ENCODE peak calls at places on chromosome 11, in seven cellular contexts. One of them, this sample, is unnamed.

GRCh38 chr11:16610738-16611388 is 127.6 kb upstream of the C11orf58 start:
- DNase-seq in globus pallidus: no peak
- DNase-seq in activated T-cell treated with anti-CD3 and anti-CD28 coated beads for 1 hour: no peak
- DNase-seq in CD4-positive, CD25-positive, alpha-beta regulatory T cell: no peak
- DNase-seq in brain microvascular endothelial cell: no peak
- DNase-seq in CMK: no peak
- DNase-seq in RCC 7860: no peak
- DNase-seq in this sample: no peak

GRCh38 chr11:79081441-79082124 is 359.2 kb downstream of the TENM4 start:
- DNase-seq in globus pallidus: peak
- DNase-seq in activated T-cell treated with anti-CD3 and anti-CD28 coated beads for 1 hour: no peak
- DNase-seq in CD4-positive, CD25-positive, alpha-beta regulatory T cell: no peak
- DNase-seq in brain microvascular endothelial cell: peak
- DNase-seq in CMK: no peak
- DNase-seq in RCC 7860: peak
- DNase-seq in this sample: no peak

GRCh38 chr11:30984442-30984816 is 385.1 kb downstream of the DCDC1 start:
- DNase-seq in globus pallidus: no peak
- DNase-seq in activated T-cell treated with anti-CD3 and anti-CD28 coated beads for 1 hour: no peak
- DNase-seq in CD4-positive, CD25-positive, alpha-beta regulatory T cell: no peak
- DNase-seq in brain microvascular endothelial cell: peak
- DNase-seq in CMK: no peak
- DNase-seq in RCC 7860: no peak
- DNase-seq in this sample: no peak

GRCh38 chr11:95606824-95607223 is 182.8 kb downstream of the FAM76B start:
- DNase-seq in globus pallidus: no peak
- DNase-seq in activated T-cell treated with anti-CD3 and anti-CD28 coated beads for 1 hour: no peak
- DNase-seq in CD4-positive, CD25-positive, alpha-beta regulatory T cell: no peak
- DNase-seq in brain microvascular endothelial cell: no peak
- DNase-seq in CMK: no peak
- DNase-seq in RCC 7860: no peak
- DNase-seq in this sample: no peak

GRCh38 chr11:1234054-1234720 is 11.3 kb downstream of the MUC5B start:
- DNase-seq in globus pallidus: no peak
- DNase-seq in activated T-cell treated with anti-CD3 and anti-CD28 coated beads for 1 hour: no peak
- DNase-seq in CD4-positive, CD25-positive, alpha-beta regulatory T cell: no peak
- DNase-seq in brain microvascular endothelial cell: no peak
- DNase-seq in CMK: no peak
- DNase-seq in RCC 7860: no peak
- DNase-seq in this sample: no peak

GRCh38 chr11:102138677-102139076 is 28.4 kb downstream of the YAP1 start:
- DNase-seq in globus pallidus: no peak
- DNase-seq in activated T-cell treated with anti-CD3 and anti-CD28 coated beads for 1 hour: no peak
- DNase-seq in CD4-positive, CD25-positive, alpha-beta regulatory T cell: no peak
- DNase-seq in brain microvascular endothelial cell: peak
- DNase-seq in CMK: no peak
- DNase-seq in RCC 7860: peak
- DNase-seq in this sample: no peak

GRCh38 chr11:64285885-64286800 is 495 bp downstream of the GPR137 start:
- DNase-seq in globus pallidus: no peak
- DNase-seq in activated T-cell treated with anti-CD3 and anti-CD28 coated beads for 1 hour: no peak
- DNase-seq in CD4-positive, CD25-positive, alpha-beta regulatory T cell: peak
- DNase-seq in brain microvascular endothelial cell: no peak
- DNase-seq in CMK: no peak
- DNase-seq in RCC 7860: peak
- DNase-seq in this sample: no peak

GRCh38 chr11:1176224-1177019 is 18.7 kb downstream of the MUC5AC start:
- DNase-seq in globus pallidus: no peak
- DNase-seq in activated T-cell treated with anti-CD3 and anti-CD28 coated beads for 1 hour: no peak
- DNase-seq in CD4-positive, CD25-positive, alpha-beta regulatory T cell: no peak
- DNase-seq in brain microvascular endothelial cell: no peak
- DNase-seq in CMK: no peak
- DNase-seq in RCC 7860: no peak
- DNase-seq in this sample: no peak

GRCh38 chr11:4094348-4095291 is at the start of gene RRM1:
- DNase-seq in globus pallidus: peak
- DNase-seq in activated T-cell treated with anti-CD3 and anti-CD28 coated beads for 1 hour: peak
- DNase-seq in CD4-positive, CD25-positive, alpha-beta regulatory T cell: peak
- DNase-seq in brain microvascular endothelial cell: peak
- DNase-seq in CMK: peak
- DNase-seq in RCC 7860: peak
- DNase-seq in this sample: peak

GRCh38 chr11:126956664-126957063 is 43.9 kb downstream of the KIRREL3 start:
- DNase-seq in globus pallidus: no peak
- DNase-seq in activated T-cell treated with anti-CD3 and anti-CD28 coated beads for 1 hour: no peak
- DNase-seq in CD4-positive, CD25-positive, alpha-beta regulatory T cell: no peak
- DNase-seq in brain microvascular endothelial cell: no peak
- DNase-seq in CMK: no peak
- DNase-seq in RCC 7860: no peak
- DNase-seq in this sample: no peak

GRCh38 chr11:116931206-116931953 is 94.0 kb upstream of the APOA1 start:
- DNase-seq in globus pallidus: no peak
- DNase-seq in activated T-cell treated with anti-CD3 and anti-CD28 coated beads for 1 hour: no peak
- DNase-seq in CD4-positive, CD25-positive, alpha-beta regulatory T cell: no peak
- DNase-seq in brain microvascular endothelial cell: no peak
- DNase-seq in CMK: no peak
- DNase-seq in RCC 7860: no peak
- DNase-seq in this sample: peak

GRCh38 chr11:33801821-33802413 is 27.6 kb upstream of the FBXO3 start:
- DNase-seq in globus pallidus: no peak
- DNase-seq in activated T-cell treated with anti-CD3 and anti-CD28 coated beads for 1 hour: no peak
- DNase-seq in CD4-positive, CD25-positive, alpha-beta regulatory T cell: no peak
- DNase-seq in brain microvascular endothelial cell: no peak
- DNase-seq in CMK: no peak
- DNase-seq in RCC 7860: no peak
- DNase-seq in this sample: no peak

GRCh38 chr11:44947114-44947513 is 3.6 kb downstream of the TP53I11 start:
- DNase-seq in globus pallidus: no peak
- DNase-seq in activated T-cell treated with anti-CD3 and anti-CD28 coated beads for 1 hour: no peak
- DNase-seq in CD4-positive, CD25-positive, alpha-beta regulatory T cell: no peak
- DNase-seq in brain microvascular endothelial cell: no peak
- DNase-seq in CMK: no peak
- DNase-seq in RCC 7860: no peak
- DNase-seq in this sample: no peak

GRCh38 chr11:46801694-46802093 is 44.4 kb downstream of the CKAP5 start:
- DNase-seq in globus pallidus: no peak
- DNase-seq in activated T-cell treated with anti-CD3 and anti-CD28 coated beads for 1 hour: no peak
- DNase-seq in CD4-positive, CD25-positive, alpha-beta regulatory T cell: no peak
- DNase-seq in brain microvascular endothelial cell: no peak
- DNase-seq in CMK: no peak
- DNase-seq in RCC 7860: no peak
- DNase-seq in this sample: no peak